ENCODE peak calls at places on chromosomes 4 and X, in seven cellular contexts. N is putamen; S is activated naive CD4-positive, alpha-beta T cell treated with anti-CD3 and anti-CD28 coated beads for 36 hours; V is effector memory CD4-positive, alpha-beta T cell; T is naive B cell; D is lung; J is midbrain. R is an unnamed sample.

GRCh38 chr4:83569967-83570366 is 34.1 kb downstream of the GPAT3 start:
- DNase-seq in D (no peak), V (no peak), J (peak), N (peak), T (peak), S (no peak), R (no peak)

GRCh38 chr4:141047228-141047884 is 85.9 kb downstream of the RNF150 start:
- DNase-seq in T (no peak), N (no peak), S (no peak), D (no peak), J (no peak), V (no peak), R (no peak)

GRCh38 chr4:102780476-102781144 is 19.8 kb upstream of the MANBA start:
- DNase-seq in J (no peak), D (no peak), V (no peak), S (no peak), N (no peak), T (no peak), R (no peak)

GRCh38 chrX:121831601-121832000 is 784.2 kb downstream of the GLUD2 start:
- DNase-seq in N (no peak), S (no peak), V (no peak), D (no peak), T (no peak), J (no peak), R (no peak)

GRCh38 chr4:41257257-41257900 is 651 bp downstream of the UCHL1 start:
- DNase-seq in J (peak), T (peak), D (peak), V (no peak), N (peak), S (peak), R (no peak)

GRCh38 chr4:109912706-109913621 is at the start of gene EGF:
- DNase-seq in J (peak), D (no peak), S (no peak), T (no peak), V (no peak), N (no peak), R (no peak)

GRCh38 chr4:147076179-147076578 is 130.5 kb upstream of the TTC29 start:
- DNase-seq in D (no peak), V (no peak), J (no peak), S (no peak), N (no peak), T (no peak), R (no peak)

GRCh38 chr4:20512053-20512810 is 188.0 kb upstream of the PACRGL start:
- DNase-seq in J (no peak), T (no peak), N (no peak), S (no peak), D (no peak), V (no peak), R (no peak)

GRCh38 chrX:41029332-41029731 is 55.9 kb upstream of the USP9X start:
- DNase-seq in V (no peak), D (no peak), T (no peak), S (no peak), J (no peak), N (no peak), R (no peak)

GRCh38 chrX:148582353-148582752 is 81.9 kb downstream of the AFF2 start:
- DNase-seq in J (no peak), S (no peak), V (no peak), N (no peak), D (no peak), T (no peak), R (no peak)

GRCh38 chr4:153634737-153635353 is 49.2 kb upstream of the TLR2 start:
- DNase-seq in D (no peak), T (peak), J (no peak), N (no peak), S (no peak), V (no peak), R (no peak)

GRCh38 chr4:179586460-179586859 is 2144.2 kb upstream of the AGA start:
- DNase-seq in N (no peak), D (no peak), T (no peak), J (no peak), S (no peak), V (no peak), R (no peak)

GRCh38 chr4:138035781-138036258 is 206.3 kb downstream of the SLC7A11 start:
- DNase-seq in D (no peak), J (peak), S (no peak), N (peak), V (no peak), T (peak), R (no peak)